ENCODE peak calls at places on chromosomes 1 and 21, in four cellular contexts. E is cardiac muscle cell; X is fibroblast of mammary gland; I is stimulated activated CD8-positive, alpha-beta memory T cell treated with anti-CD3 and anti-CD28 coated beads, Interleukin-7, amount 100 ng/mL, for 24 hours. H is an unnamed sample.
A peak's percentile ranks its signal among the peaks of the same experiment; 100 is the strongest.

GRCh38 chr1:205262706-205263105 is 35.0 kb downstream of the TMCC2 start:
- DNase-seq in E (no peak), X (no peak), I (no peak), H (no peak)

GRCh38 chr1:147627435-147628110 is 42.8 kb downstream of the ACP6 start:
- DNase-seq in E (peak; percentile 62), X (peak; percentile 43), I (no peak), H (peak; percentile 66)

GRCh38 chr21:17726047-17726446 is 93.1 kb downstream of the C21orf91 start:
- DNase-seq in E (no peak), X (peak; percentile 2), I (no peak), H (no peak)

GRCh38 chr1:207830788-207831187 is 78.9 kb downstream of the CD46 start:
- DNase-seq in E (no peak), X (no peak), I (no peak), H (no peak)

GRCh38 chr1:16167331-16168143 is 11.7 kb upstream of the EPHA2 start:
- DNase-seq in E (peak; percentile 81), X (no peak), I (peak; percentile 18), H (peak; percentile 91)

GRCh38 chr1:7479544-7479943 is 291.6 kb upstream of the VAMP3 start:
- DNase-seq in E (no peak), X (no peak), I (no peak), H (no peak)

GRCh38 chr1:16129921-16130543 is 25.8 kb downstream of the EPHA2 start:
- DNase-seq in E (no peak), X (no peak), I (no peak), H (no peak)

GRCh38 chr1:8742022-8742924 is 75.2 kb downstream of the RERE start:
- DNase-seq in E (no peak), X (no peak), I (no peak), H (no peak)

GRCh38 chr1:94961582-94961981 is 34.7 kb upstream of the CNN3 start:
- DNase-seq in E (no peak), X (no peak), I (no peak), H (no peak)

GRCh38 chr1:213138892-213139291 is 87.9 kb downstream of the RPS6KC1 start:
- DNase-seq in E (no peak), X (peak; percentile 49), I (no peak), H (no peak)

GRCh38 chr1:117812868-117813511 is 116.4 kb downstream of the GDAP2 start:
- DNase-seq in E (no peak), X (peak; percentile 60), I (no peak), H (no peak)

GRCh38 chr1:95226781-95227660 is 7.0 kb upstream of the RWDD3 start:
- DNase-seq in E (no peak), X (no peak), I (no peak), H (no peak)

GRCh38 chr1:205187420-205187819 is 24.1 kb downstream of the DSTYK start:
- DNase-seq in E (no peak), X (no peak), I (no peak), H (no peak)

GRCh38 chr1:214102907-214103306 is 115.1 kb downstream of the PROX1 start:
- DNase-seq in E (no peak), X (peak; percentile 96), I (no peak), H (no peak)

GRCh38 chr1:232591344-232591743 is 38.6 kb downstream of the SIPA1L2 start:
- DNase-seq in E (no peak), X (no peak), I (no peak), H (no peak)

GRCh38 chr1:103108525-103109150 is 316 bp upstream of the COL11A1 start:
- DNase-seq in E (peak; percentile 92), X (no peak), I (no peak), H (peak; percentile 93)

GRCh38 chr1:45299296-45299695 is 27.4 kb upstream of the HPDL start:
- DNase-seq in E (no peak), X (no peak), I (no peak), H (no peak)

GRCh38 chr1:182910143-182910542 is 42.8 kb downstream of the SHCBP1L start:
- DNase-seq in E (no peak), X (no peak), I (no peak), H (peak; percentile 65)

GRCh38 chr1:212353181-212353580 is 61.5 kb downstream of the PACC1 start:
- DNase-seq in E (no peak), X (no peak), I (no peak), H (no peak)

GRCh38 chr1:46543761-46544560 is 7.5 kb downstream of the KNCN start:
- DNase-seq in E (no peak), X (no peak), I (no peak), H (no peak)

GRCh38 chr21:38831526-38832467 is 26.1 kb downstream of the ETS2 start:
- DNase-seq in E (no peak), X (peak; percentile 100), I (no peak), H (no peak)

GRCh38 chr1:57307382-57307781 is 116.5 kb downstream of the DAB1 start:
- DNase-seq in E (no peak), X (no peak), I (no peak), H (peak; percentile 96)

H was measured in H9.